ENCODE peak calls at places on chromosomes 1 and 21, in four cellular contexts. H is MM.1S, F is neural progenitor cell, Q is GM23248. G is an unnamed sample.

GRCh38 chr1:78664763-78665162 is 15.1 kb downstream of the IFI44 start:
- DNase-seq in Q (no peak), H (no peak), F (no peak), G (no peak)

GRCh38 chr1:96764469-96764868 is 42.9 kb downstream of the PTBP2 start:
- DNase-seq in Q (peak; percentile 8), F (no peak), H (no peak), G (no peak)

GRCh38 chr1:68202239-68202832 is 30.0 kb downstream of the WLS start:
- DNase-seq in F (no peak), Q (peak; percentile 79), H (no peak), G (no peak)

GRCh38 chr1:226603030-226603960 is 54.7 kb downstream of the STUM start:
- DNase-seq in F (no peak), Q (peak; percentile 92), H (peak; percentile 28), G (no peak)

GRCh38 chr1:89603651-89604413 is 29.1 kb upstream of the LRRC8C start:
- DNase-seq in H (no peak), F (no peak), Q (peak; percentile 77), G (no peak)

GRCh38 chr1:53964109-53964508 is 18.0 kb downstream of the LRRC42 start:
- DNase-seq in H (no peak), Q (no peak), F (no peak), G (no peak)

GRCh38 chr1:230334447-230334837 is 91.7 kb downstream of the PGBD5 start:
- DNase-seq in F (no peak), Q (no peak), H (no peak), G (no peak)

GRCh38 chr1:186643600-186643999 is 36.6 kb downstream of the PTGS2 start:
- DNase-seq in H (no peak), Q (peak; percentile 70), F (no peak), G (no peak)

GRCh38 chr1:36829066-36829465 is 205.2 kb downstream of the GRIK3 start:
- DNase-seq in Q (peak; percentile 21), H (no peak), F (no peak), G (no peak)

GRCh38 chr1:75127916-75128717 is 6.1 kb upstream of the LHX8 start:
- DNase-seq in Q (no peak), H (no peak), F (no peak), G (no peak)

GRCh38 chr1:3351300-3352083 is 103.0 kb upstream of the ARHGEF16 start:
- DNase-seq in F (peak; percentile 44), H (no peak), Q (no peak), G (no peak)

GRCh38 chr1:160361814-160362167 is 5.1 kb upstream of the NHLH1 start:
- DNase-seq in F (no peak), Q (no peak), H (no peak), G (no peak)

GRCh38 chr1:16387201-16388185 is 20.5 kb downstream of the SZRD1 start:
- DNase-seq in F (no peak), H (no peak), Q (peak; percentile 61), G (no peak)

GRCh38 chr1:205963756-205964155 is 20.5 kb upstream of the SLC26A9 start:
- DNase-seq in F (no peak), H (no peak), Q (no peak), G (no peak)

GRCh38 chr1:202311880-202312635 is 29.7 kb downstream of the UBE2T start:
- DNase-seq in H (no peak), F (no peak), Q (no peak), G (no peak)

GRCh38 chr1:23872421-23872820 is 4.3 kb upstream of the FUCA1 start:
- DNase-seq in H (no peak), Q (no peak), F (no peak), G (no peak)

GRCh38 chr1:10778640-10779039 is 17.8 kb downstream of the CASZ1 start:
- DNase-seq in H (no peak), Q (no peak), F (no peak), G (no peak)

GRCh38 chr21:14366998-14367397 is 15.9 kb downstream of the HSPA13 start:
- DNase-seq in F (no peak), Q (no peak), H (no peak), G (no peak)

GRCh38 chr1:18569811-18570545 is 60.7 kb upstream of the PAX7 start:
- DNase-seq in Q (no peak), H (no peak), F (no peak), G (no peak)

GRCh38 chr1:171335964-171336363 is 22.0 kb downstream of the FMO4 start:
- DNase-seq in F (no peak), H (no peak), Q (no peak), G (no peak)

GRCh38 chr1:235758931-235759330 is 107.8 kb downstream of the LYST start:
- DNase-seq in F (no peak), H (no peak), Q (no peak), G (no peak)

GRCh38 chr1:25566730-25567341 is 23.4 kb downstream of the LDLRAP1 start:
- DNase-seq in F (peak; percentile 25), Q (peak; percentile 94), H (no peak), G (peak; percentile 87)

GRCh38 chr1:235074335-235075120 is 54.1 kb downstream of the TOMM20 start:
- DNase-seq in H (peak; percentile 78), Q (peak; percentile 95), F (peak; percentile 70), G (peak; percentile 46)

GRCh38 chr1:39898146-39898545 is 3.6 kb downstream of the MYCL start:
- DNase-seq in H (no peak), Q (no peak), F (peak; percentile 83), G (no peak)

GRCh38 chr21:25188639-25189038 is 418.6 kb downstream of the MRPL39 start:
- DNase-seq in H (no peak), Q (no peak), F (no peak), G (no peak)

GRCh38 chr1:164590592-164590991 is 31.6 kb downstream of the PBX1 start:
- DNase-seq in Q (no peak), F (no peak), H (no peak), G (no peak)
- H3K4me1 ChIP-seq in Q (peaks cover 27% of the 10 kb centered on the region), F (peaks cover 64% of the 10 kb centered on the region), H (no peaks in the 10 kb centered on the region), G (no peaks in the 10 kb centered on the region)

GRCh38 chr1:211756471-211757020 is 74.0 kb downstream of the LPGAT1 start:
- DNase-seq in H (no peak), F (no peak), Q (no peak), G (no peak)
- TF ChIP-seq EZH2phosphoT487 in H (no peak), F (no peak), Q (no peak), G (no peak)

GRCh38 chr1:58809327-58810040 is 25.6 kb upstream of the JUN start:
- DNase-seq in F (no peak), Q (peak; percentile 91), H (no peak), G (no peak)

GRCh38 chr1:58812926-58813325 is 29.1 kb upstream of the JUN start:
- DNase-seq in H (no peak), Q (no peak), F (no peak), G (no peak)

GRCh38 chr1:58813361-58813760 is 29.5 kb upstream of the JUN start:
- DNase-seq in H (no peak), Q (no peak), F (no peak), G (no peak)

GRCh38 chr1:58812468-58812867 is 28.6 kb upstream of the JUN start:
- DNase-seq in F (no peak), H (no peak), Q (no peak), G (no peak)

GRCh38 chr1:58811303-58811702 is 27.5 kb upstream of the JUN start:
- DNase-seq in F (no peak), Q (no peak), H (no peak), G (no peak)
- H2AFZ ChIP-seq in F (no peak overlapping the region), Q (no peak overlapping the region), H (no peak overlapping the region), G (no peak overlapping the region)

GRCh38 chr1:154181944-154182341 is 10.0 kb downstream of the TPM3 start:
- DNase-seq in H (no peak), Q (no peak), F (no peak), G (peak; percentile 79)
- H3K4me1 ChIP-seq in H (peaks cover 53% of the 10 kb centered on the region), Q (peaks cover 47% of the 10 kb centered on the region), F (peaks cover 58% of the 10 kb centered on the region), G (peaks cover 42% of the 10 kb centered on the region)

GRCh38 chr1:229068266-229069043 is 202.5 kb upstream of the RAB4A start:
- DNase-seq in Q (no peak), H (no peak), F (no peak), G (no peak)
- TF ChIP-seq EZH2phosphoT487 in Q (no peak), H (no peak), F (no peak), G (no peak)

GRCh38 chr1:209825591-209826433 is 2.0 kb upstream of the UTP25 start:
- DNase-seq in H (no peak), Q (no peak), F (no peak), G (no peak)

GRCh38 chr1:209829716-209830115 is 1.9 kb downstream of the UTP25 start:
- DNase-seq in H (no peak), Q (peak; percentile 54), F (no peak), G (no peak)

GRCh38 chr1:209830722-209831121 is 3.0 kb downstream of the UTP25 start:
- DNase-seq in Q (peak; percentile 34), H (no peak), F (no peak), G (no peak)

GRCh38 chr1:209831615-209832014 is 3.8 kb downstream of the UTP25 start:
- DNase-seq in Q (peak; percentile 85), H (no peak), F (no peak), G (no peak)

GRCh38 chr1:209827384-209828261 is at the start of gene UTP25:
- DNase-seq in Q (peak; percentile 99), H (peak; percentile 99), F (peak; percentile 96), G (peak; percentile 98)
- H2AFZ ChIP-seq in Q (peak within 1 kb of the TSS; percentile 94), H (peak within 1 kb of the TSS; percentile 89), F (peak within 1 kb of the TSS; percentile 99), G (peak within 1 kb of the TSS; percentile 91)

DNA sequence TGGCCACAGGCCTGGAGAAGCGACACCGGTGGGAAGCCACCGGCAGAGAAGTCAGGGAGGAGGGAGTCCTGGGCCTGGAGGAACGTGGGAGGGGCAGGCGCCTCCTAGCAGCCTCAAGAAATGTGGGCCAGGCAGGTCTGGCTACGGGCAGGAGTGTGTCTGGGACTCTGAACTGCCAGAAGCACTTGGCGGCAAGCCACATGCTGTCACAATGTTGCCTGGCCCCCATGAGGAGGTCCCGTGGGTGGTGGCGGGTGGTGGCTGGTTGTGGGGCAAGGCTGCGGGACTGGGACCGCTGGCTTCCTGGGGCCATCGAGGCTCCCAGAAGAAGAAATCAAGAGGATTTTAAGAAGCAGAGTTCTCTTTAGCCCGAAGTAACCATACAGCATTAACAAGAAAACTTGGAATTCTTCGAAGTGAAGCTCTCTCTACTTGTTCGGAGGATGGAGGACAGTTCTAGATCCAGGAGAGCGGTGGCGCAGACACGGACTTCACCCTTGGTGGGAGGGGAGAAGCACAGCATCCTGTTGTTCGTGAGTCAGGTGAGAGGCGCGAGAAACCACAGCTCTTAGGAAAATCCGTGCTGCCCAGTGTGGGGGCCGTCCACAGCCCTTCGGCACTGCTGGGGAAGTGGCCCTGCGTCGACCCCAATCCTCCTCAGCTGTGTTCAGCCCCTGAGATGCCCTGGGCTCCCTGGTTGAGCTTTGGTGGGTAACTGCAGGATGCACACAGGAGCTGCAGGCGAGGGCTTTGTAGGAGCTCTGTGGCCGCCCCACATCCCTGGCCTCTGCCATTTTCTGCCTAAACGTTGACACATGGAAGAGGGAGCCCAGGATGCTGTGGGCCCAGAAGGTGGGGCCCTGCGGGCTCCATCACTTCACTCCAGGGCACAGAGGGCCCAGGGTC is 12.4 kb downstream of the SKI start:
- DNase-seq in H (no peak), Q (peak; percentile 66), F (no peak), G (no peak)
- H3K4me1 ChIP-seq in H (no peaks in the 10 kb centered on the region), Q (peaks cover 43% of the 10 kb centered on the region), F (peaks cover 8% of the 10 kb centered on the region), G (no peaks in the 10 kb centered on the region)

GRCh38 chr1:237864338-237865244 is 26.1 kb downstream of the ZP4 start:
- DNase-seq in F (peak; percentile 83), H (peak; percentile 52), Q (peak; percentile 12), G (no peak)
- TF ChIP-seq EZH2phosphoT487 in F (no peak), H (no peak), Q (no peak), G (no peak)